ENCODE peak calls at places on chromosomes 12 and 14, in seven cellular contexts. One of them, this sample, is unnamed.

GRCh38 chr12:43131304-43131703 is 420.7 kb downstream of the ADAMTS20 start:
- DNase-seq in fibroblast of mammary gland: no peak
- DNase-seq in M059J: no peak
- DNase-seq in NCI-H1417: no peak
- DNase-seq in caudate nucleus: no peak
- DNase-seq in effector memory CD4-positive, alpha-beta T cell: no peak
- DNase-seq in kidney glomerular epithelial cell: peak
- DNase-seq in this sample: no peak

GRCh38 chr12:113086249-113087164 is 30.0 kb downstream of the DTX1 start:
- DNase-seq in fibroblast of mammary gland: no peak
- DNase-seq in M059J: peak
- DNase-seq in NCI-H1417: no peak
- DNase-seq in caudate nucleus: no peak
- DNase-seq in effector memory CD4-positive, alpha-beta T cell: no peak
- DNase-seq in kidney glomerular epithelial cell: peak
- DNase-seq in this sample: no peak

GRCh38 chr14:21999400-21999799 is 325.8 kb upstream of the OR4E1 start:
- DNase-seq in fibroblast of mammary gland: no peak
- DNase-seq in M059J: no peak
- DNase-seq in NCI-H1417: no peak
- DNase-seq in caudate nucleus: no peak
- DNase-seq in effector memory CD4-positive, alpha-beta T cell: no peak
- DNase-seq in kidney glomerular epithelial cell: no peak
- DNase-seq in this sample: no peak

GRCh38 chr14:95840094-95840493 is 36.5 kb upstream of the TUNAR start:
- DNase-seq in fibroblast of mammary gland: no peak
- DNase-seq in M059J: no peak
- DNase-seq in NCI-H1417: no peak
- DNase-seq in caudate nucleus: no peak
- DNase-seq in effector memory CD4-positive, alpha-beta T cell: no peak
- DNase-seq in kidney glomerular epithelial cell: no peak
- DNase-seq in this sample: no peak

GRCh38 chr14:104577457-104578301 is 1.9 kb upstream of the C14orf180 start:
- DNase-seq in fibroblast of mammary gland: no peak
- DNase-seq in M059J: no peak
- DNase-seq in NCI-H1417: no peak
- DNase-seq in caudate nucleus: no peak
- DNase-seq in effector memory CD4-positive, alpha-beta T cell: no peak
- DNase-seq in kidney glomerular epithelial cell: no peak
- DNase-seq in this sample: no peak

GRCh38 chr12:3604281-3604680 is 113.3 kb downstream of the PRMT8 start:
- DNase-seq in fibroblast of mammary gland: no peak
- DNase-seq in M059J: no peak
- DNase-seq in NCI-H1417: peak
- DNase-seq in caudate nucleus: no peak
- DNase-seq in effector memory CD4-positive, alpha-beta T cell: no peak
- DNase-seq in kidney glomerular epithelial cell: no peak
- DNase-seq in this sample: no peak

GRCh38 chr14:103199141-103199540 is 75.9 kb downstream of the TNFAIP2 start:
- DNase-seq in fibroblast of mammary gland: peak
- DNase-seq in M059J: no peak
- DNase-seq in NCI-H1417: no peak
- DNase-seq in caudate nucleus: no peak
- DNase-seq in effector memory CD4-positive, alpha-beta T cell: no peak
- DNase-seq in kidney glomerular epithelial cell: no peak
- DNase-seq in this sample: no peak

GRCh38 chr12:31750747-31751039 is 21.9 kb upstream of the AMN1 start:
- DNase-seq in fibroblast of mammary gland: no peak
- DNase-seq in M059J: no peak
- DNase-seq in NCI-H1417: no peak
- DNase-seq in caudate nucleus: no peak
- DNase-seq in effector memory CD4-positive, alpha-beta T cell: no peak
- DNase-seq in kidney glomerular epithelial cell: no peak
- DNase-seq in this sample: no peak

GRCh38 chr12:47360771-47361388 is 281.1 kb upstream of the AMIGO2 start:
- DNase-seq in fibroblast of mammary gland: no peak
- DNase-seq in M059J: peak
- DNase-seq in NCI-H1417: no peak
- DNase-seq in caudate nucleus: no peak
- DNase-seq in effector memory CD4-positive, alpha-beta T cell: peak
- DNase-seq in kidney glomerular epithelial cell: no peak
- DNase-seq in this sample: no peak

GRCh38 chr14:50060871-50061663 is 55.3 kb downstream of the VCPKMT start:
- DNase-seq in fibroblast of mammary gland: peak
- DNase-seq in M059J: peak
- DNase-seq in NCI-H1417: peak
- DNase-seq in caudate nucleus: peak
- DNase-seq in effector memory CD4-positive, alpha-beta T cell: peak
- DNase-seq in kidney glomerular epithelial cell: peak
- DNase-seq in this sample: peak

GRCh38 chr12:121217066-121217465 is 7.1 kb downstream of the P2RX4 start:
- DNase-seq in fibroblast of mammary gland: no peak
- DNase-seq in M059J: no peak
- DNase-seq in NCI-H1417: no peak
- DNase-seq in caudate nucleus: no peak
- DNase-seq in effector memory CD4-positive, alpha-beta T cell: no peak
- DNase-seq in kidney glomerular epithelial cell: no peak
- DNase-seq in this sample: no peak

GRCh38 chr12:52190860-52191729 is 719 bp downstream of the KRT80 start:
- DNase-seq in fibroblast of mammary gland: no peak
- DNase-seq in M059J: peak
- DNase-seq in NCI-H1417: peak
- DNase-seq in caudate nucleus: no peak
- DNase-seq in effector memory CD4-positive, alpha-beta T cell: no peak
- DNase-seq in kidney glomerular epithelial cell: no peak
- DNase-seq in this sample: no peak

GRCh38 chr12:117968826-117969659 is at the start of gene KSR2:
- DNase-seq in fibroblast of mammary gland: no peak
- DNase-seq in M059J: peak
- DNase-seq in NCI-H1417: peak
- DNase-seq in caudate nucleus: peak
- DNase-seq in effector memory CD4-positive, alpha-beta T cell: no peak
- DNase-seq in kidney glomerular epithelial cell: peak
- DNase-seq in this sample: peak

GRCh38 chr14:38016497-38016896 is 191.2 kb upstream of the SSTR1 start:
- DNase-seq in fibroblast of mammary gland: peak
- DNase-seq in M059J: no peak
- DNase-seq in NCI-H1417: no peak
- DNase-seq in caudate nucleus: no peak
- DNase-seq in effector memory CD4-positive, alpha-beta T cell: no peak
- DNase-seq in kidney glomerular epithelial cell: no peak
- DNase-seq in this sample: no peak

GRCh38 chr12:104230704-104231103 is 15.1 kb downstream of the TXNRD1 start:
- DNase-seq in fibroblast of mammary gland: no peak
- DNase-seq in M059J: no peak
- DNase-seq in NCI-H1417: no peak
- DNase-seq in caudate nucleus: no peak
- DNase-seq in effector memory CD4-positive, alpha-beta T cell: no peak
- DNase-seq in kidney glomerular epithelial cell: no peak
- DNase-seq in this sample: no peak

GRCh38 chr12:94721173-94721572 is 70.8 kb upstream of the TMCC3 start:
- DNase-seq in fibroblast of mammary gland: no peak
- DNase-seq in M059J: no peak
- DNase-seq in NCI-H1417: no peak
- DNase-seq in caudate nucleus: no peak
- DNase-seq in effector memory CD4-positive, alpha-beta T cell: no peak
- DNase-seq in kidney glomerular epithelial cell: no peak
- DNase-seq in this sample: no peak